ENCODE peak calls at places on chromosome 17, in eight cellular contexts. One of them, this sample, is unnamed.

GRCh38 chr17:60354223-60354622 is 37.7 kb downstream of the USP32 start:
- DNase-seq in AG08395: peak
- DNase-seq in stimulated activated CD4-positive, alpha-beta T cell treated with anti-CD3 and anti-CD28 coated beads, Interleukin-4, amount 100 ng/mL, for 1 hour: no peak
- DNase-seq in HCT116: no peak
- DNase-seq in uterus: no peak
- DNase-seq in GM20000: no peak
- DNase-seq in AG08396: peak
- DNase-seq in Calu3: no peak
- DNase-seq in this sample: no peak

GRCh38 chr17:45050680-45051059 is 762 bp downstream of the DCAKD start:
- DNase-seq in Calu3: peak
- DNase-seq in stimulated activated CD4-positive, alpha-beta T cell treated with anti-CD3 and anti-CD28 coated beads, Interleukin-4, amount 100 ng/mL, for 1 hour: peak
- DNase-seq in AG08396: peak
- DNase-seq in uterus: no peak
- DNase-seq in HCT116: no peak
- DNase-seq in GM20000: peak
- DNase-seq in AG08395: no peak
- DNase-seq in this sample: peak

GRCh38 chr17:43020030-43020621 is 2.1 kb downstream of the VAT1 start:
- DNase-seq in uterus: no peak
- DNase-seq in AG08396: no peak
- DNase-seq in stimulated activated CD4-positive, alpha-beta T cell treated with anti-CD3 and anti-CD28 coated beads, Interleukin-4, amount 100 ng/mL, for 1 hour: no peak
- DNase-seq in Calu3: no peak
- DNase-seq in AG08395: no peak
- DNase-seq in HCT116: no peak
- DNase-seq in GM20000: no peak
- DNase-seq in this sample: no peak

GRCh38 chr17:19021622-19022083 is 17.1 kb upstream of the FAM83G start:
- DNase-seq in Calu3: no peak
- DNase-seq in AG08396: no peak
- DNase-seq in HCT116: no peak
- DNase-seq in GM20000: no peak
- DNase-seq in AG08395: no peak
- DNase-seq in stimulated activated CD4-positive, alpha-beta T cell treated with anti-CD3 and anti-CD28 coated beads, Interleukin-4, amount 100 ng/mL, for 1 hour: peak
- DNase-seq in uterus: no peak
- DNase-seq in this sample: no peak

GRCh38 chr17:6913608-6914443 is 82.0 kb upstream of the ALOX12 start:
- DNase-seq in AG08395: peak
- DNase-seq in stimulated activated CD4-positive, alpha-beta T cell treated with anti-CD3 and anti-CD28 coated beads, Interleukin-4, amount 100 ng/mL, for 1 hour: peak
- DNase-seq in HCT116: no peak
- DNase-seq in AG08396: peak
- DNase-seq in GM20000: peak
- DNase-seq in Calu3: peak
- DNase-seq in uterus: peak
- DNase-seq in this sample: peak

GRCh38 chr17:42016411-42016831 is 818 bp downstream of the DNAJC7 start:
- DNase-seq in GM20000: peak
- DNase-seq in Calu3: no peak
- DNase-seq in stimulated activated CD4-positive, alpha-beta T cell treated with anti-CD3 and anti-CD28 coated beads, Interleukin-4, amount 100 ng/mL, for 1 hour: peak
- DNase-seq in uterus: no peak
- DNase-seq in AG08396: no peak
- DNase-seq in AG08395: no peak
- DNase-seq in HCT116: no peak
- DNase-seq in this sample: no peak

GRCh38 chr17:15273141-15273793 is 8.1 kb upstream of the PMP22 start:
- DNase-seq in GM20000: no peak
- DNase-seq in AG08396: peak
- DNase-seq in HCT116: no peak
- DNase-seq in AG08395: peak
- DNase-seq in uterus: peak
- DNase-seq in Calu3: no peak
- DNase-seq in stimulated activated CD4-positive, alpha-beta T cell treated with anti-CD3 and anti-CD28 coated beads, Interleukin-4, amount 100 ng/mL, for 1 hour: no peak
- DNase-seq in this sample: peak

GRCh38 chr17:6752068-6752909 is 3.6 kb upstream of the XAF1 start:
- DNase-seq in GM20000: no peak
- DNase-seq in uterus: peak
- DNase-seq in HCT116: no peak
- DNase-seq in stimulated activated CD4-positive, alpha-beta T cell treated with anti-CD3 and anti-CD28 coated beads, Interleukin-4, amount 100 ng/mL, for 1 hour: no peak
- DNase-seq in Calu3: no peak
- DNase-seq in AG08396: peak
- DNase-seq in AG08395: peak
- DNase-seq in this sample: no peak

GRCh38 chr17:41925991-41926590 is 4.3 kb upstream of the ODAD4 start:
- DNase-seq in uterus: no peak
- DNase-seq in AG08395: no peak
- DNase-seq in stimulated activated CD4-positive, alpha-beta T cell treated with anti-CD3 and anti-CD28 coated beads, Interleukin-4, amount 100 ng/mL, for 1 hour: no peak
- DNase-seq in AG08396: no peak
- DNase-seq in HCT116: no peak
- DNase-seq in GM20000: no peak
- DNase-seq in Calu3: no peak
- DNase-seq in this sample: no peak

GRCh38 chr17:75398279-75398678 is 7.2 kb downstream of the GRB2 start:
- DNase-seq in AG08395: no peak
- DNase-seq in HCT116: no peak
- DNase-seq in Calu3: no peak
- DNase-seq in AG08396: no peak
- DNase-seq in GM20000: no peak
- DNase-seq in stimulated activated CD4-positive, alpha-beta T cell treated with anti-CD3 and anti-CD28 coated beads, Interleukin-4, amount 100 ng/mL, for 1 hour: no peak
- DNase-seq in uterus: no peak
- DNase-seq in this sample: no peak

GRCh38 chr17:63843387-63844292 is 1.2 kb upstream of the SMARCD2 start:
- DNase-seq in HCT116: peak
- DNase-seq in stimulated activated CD4-positive, alpha-beta T cell treated with anti-CD3 and anti-CD28 coated beads, Interleukin-4, amount 100 ng/mL, for 1 hour: no peak
- DNase-seq in GM20000: peak
- DNase-seq in uterus: peak
- DNase-seq in Calu3: no peak
- DNase-seq in AG08395: peak
- DNase-seq in AG08396: peak
- DNase-seq in this sample: peak